ENCODE peak calls at places on chromosomes 1 and 21, in four cellular contexts. E is naive thymus-derived CD4-positive, alpha-beta T cell; I is iPS-NIHi11; O is AG20443. Y is an unnamed sample.

GRCh38 chr1:79198841-79199240 is 192.3 kb upstream of the ADGRL4 start:
- DNase-seq in E (no peak), I (no peak), O (peak), Y (peak)

GRCh38 chr1:50742523-50742922 is 217.5 kb downstream of the FAF1 start:
- DNase-seq in E (no peak), I (no peak), O (no peak), Y (no peak)

GRCh38 chr1:32365445-32365844 is 3.1 kb downstream of the TSSK3 start:
- DNase-seq in E (no peak), I (no peak), O (no peak), Y (no peak)

GRCh38 chr1:214603819-214604252 is 841 bp downstream of the CENPF start:
- DNase-seq in E (no peak), I (peak), O (peak), Y (peak)

GRCh38 chr1:76379506-76379905 is 305.0 kb downstream of the ST6GALNAC3 start:
- DNase-seq in E (no peak), I (no peak), O (peak), Y (peak)

GRCh38 chr1:22582670-22583635 is 19.7 kb downstream of the EPHA8 start:
- DNase-seq in E (no peak), I (no peak), O (no peak), Y (peak)

GRCh38 chr21:16186742-16187141 is 457.0 kb downstream of the USP25 start:
- DNase-seq in E (no peak), I (no peak), O (no peak), Y (no peak)

GRCh38 chr1:236759252-236759859 is 35.7 kb upstream of the MTR start:
- DNase-seq in E (peak), I (peak), O (peak), Y (peak)

GRCh38 chr21:31580866-31581276 is 78.6 kb upstream of the SOD1 start:
- DNase-seq in E (peak), I (peak), O (peak), Y (peak)

GRCh38 chr1:204072951-204073836 is at the start of gene SOX13:
- DNase-seq in E (no peak), I (peak), O (peak), Y (peak)

GRCh38 chr1:6343506-6344405 is 49.8 kb downstream of the ACOT7 start:
- DNase-seq in E (peak), I (peak), O (peak), Y (peak)

GRCh38 chr1:93766451-93766850 is 84.8 kb upstream of the BCAR3 start:
- DNase-seq in E (no peak), I (peak), O (no peak), Y (no peak)

GRCh38 chr1:231827337-231828105 is 200.9 kb downstream of the DISC1 start:
- DNase-seq in E (no peak), I (no peak), O (peak), Y (peak)

GRCh38 chr21:42443876-42444744 is 40.4 kb downstream of the UBASH3A start:
- DNase-seq in E (no peak), I (no peak), O (no peak), Y (no peak)

GRCh38 chr1:48649880-48650279 is 126.8 kb downstream of the BEND5 start:
- DNase-seq in E (no peak), I (no peak), O (no peak), Y (no peak)

Y was measured in myocyte.